ENCODE peak calls at places on chromosomes 13 and 19, in six cellular contexts. One of them, this sample, is unnamed.

GRCh38 chr13:101575591-101575990 is 123.1 kb downstream of the ITGBL1 start:
- ATAC-seq in pancreas: no peak
- ATAC-seq in HCT116: no peak
- ATAC-seq in activated CD8-positive, alpha-beta memory T cell treated with anti-CD3 and anti-CD28 coated beads, Interleukin-2, amount 10 ng/mL, durations not matched to agents 7 days and 5 days: no peak
- ATAC-seq in A549: no peak
- ATAC-seq in T-cell: no peak
- ATAC-seq in this sample: no peak

GRCh38 chr13:111005808-111006494 is 91.1 kb upstream of the ANKRD10 start:
- ATAC-seq in HCT116: peak
- ATAC-seq in pancreas: peak
- ATAC-seq in activated CD8-positive, alpha-beta memory T cell treated with anti-CD3 and anti-CD28 coated beads, Interleukin-2, amount 10 ng/mL, durations not matched to agents 7 days and 5 days: no peak
- ATAC-seq in T-cell: no peak
- ATAC-seq in A549: no peak
- ATAC-seq in this sample: peak

GRCh38 chr19:36528921-36529518 is 949 bp upstream of the ZNF260 start:
- ATAC-seq in T-cell: peak
- ATAC-seq in A549: peak
- ATAC-seq in activated CD8-positive, alpha-beta memory T cell treated with anti-CD3 and anti-CD28 coated beads, Interleukin-2, amount 10 ng/mL, durations not matched to agents 7 days and 5 days: no peak
- ATAC-seq in HCT116: no peak
- ATAC-seq in pancreas: peak
- ATAC-seq in this sample: no peak

GRCh38 chr13:108225440-108225839 is 7.2 kb downstream of the ABHD13 start:
- ATAC-seq in T-cell: peak
- ATAC-seq in HCT116: no peak
- ATAC-seq in activated CD8-positive, alpha-beta memory T cell treated with anti-CD3 and anti-CD28 coated beads, Interleukin-2, amount 10 ng/mL, durations not matched to agents 7 days and 5 days: peak
- ATAC-seq in A549: no peak
- ATAC-seq in pancreas: no peak
- ATAC-seq in this sample: no peak

GRCh38 chr13:98390086-98390697 is 186.7 kb downstream of the STK24 start:
- ATAC-seq in HCT116: no peak
- ATAC-seq in A549: no peak
- ATAC-seq in pancreas: no peak
- ATAC-seq in activated CD8-positive, alpha-beta memory T cell treated with anti-CD3 and anti-CD28 coated beads, Interleukin-2, amount 10 ng/mL, durations not matched to agents 7 days and 5 days: no peak
- ATAC-seq in T-cell: no peak
- ATAC-seq in this sample: peak

GRCh38 chr19:7395360-7395781 is 46.6 kb downstream of the ARHGEF18 start:
- ATAC-seq in activated CD8-positive, alpha-beta memory T cell treated with anti-CD3 and anti-CD28 coated beads, Interleukin-2, amount 10 ng/mL, durations not matched to agents 7 days and 5 days: peak
- ATAC-seq in T-cell: peak
- ATAC-seq in pancreas: peak
- ATAC-seq in A549: peak
- ATAC-seq in HCT116: peak
- ATAC-seq in this sample: peak

GRCh38 chr13:79290595-79291244 is 115.3 kb downstream of the RBM26 start:
- ATAC-seq in HCT116: no peak
- ATAC-seq in pancreas: no peak
- ATAC-seq in activated CD8-positive, alpha-beta memory T cell treated with anti-CD3 and anti-CD28 coated beads, Interleukin-2, amount 10 ng/mL, durations not matched to agents 7 days and 5 days: no peak
- ATAC-seq in T-cell: no peak
- ATAC-seq in A549: no peak
- ATAC-seq in this sample: no peak

GRCh38 chr13:101511161-101511560 is 58.7 kb downstream of the ITGBL1 start:
- ATAC-seq in HCT116: no peak
- ATAC-seq in A549: no peak
- ATAC-seq in activated CD8-positive, alpha-beta memory T cell treated with anti-CD3 and anti-CD28 coated beads, Interleukin-2, amount 10 ng/mL, durations not matched to agents 7 days and 5 days: no peak
- ATAC-seq in T-cell: no peak
- ATAC-seq in pancreas: no peak
- ATAC-seq in this sample: no peak

GRCh38 chr19:15684828-15685227 is 11.9 kb downstream of the CYP4F12 start:
- ATAC-seq in pancreas: no peak
- ATAC-seq in HCT116: no peak
- ATAC-seq in A549: no peak
- ATAC-seq in activated CD8-positive, alpha-beta memory T cell treated with anti-CD3 and anti-CD28 coated beads, Interleukin-2, amount 10 ng/mL, durations not matched to agents 7 days and 5 days: no peak
- ATAC-seq in T-cell: no peak
- ATAC-seq in this sample: no peak

GRCh38 chr19:5515737-5516136 is 52.0 kb downstream of the TINCR start:
- ATAC-seq in T-cell: no peak
- ATAC-seq in HCT116: no peak
- ATAC-seq in A549: no peak
- ATAC-seq in activated CD8-positive, alpha-beta memory T cell treated with anti-CD3 and anti-CD28 coated beads, Interleukin-2, amount 10 ng/mL, durations not matched to agents 7 days and 5 days: no peak
- ATAC-seq in pancreas: no peak
- ATAC-seq in this sample: no peak

GRCh38 chr13:41639955-41640780 is 182.8 kb downstream of the RGCC start:
- ATAC-seq in A549: no peak
- ATAC-seq in T-cell: no peak
- ATAC-seq in pancreas: no peak
- ATAC-seq in activated CD8-positive, alpha-beta memory T cell treated with anti-CD3 and anti-CD28 coated beads, Interleukin-2, amount 10 ng/mL, durations not matched to agents 7 days and 5 days: no peak
- ATAC-seq in HCT116: no peak
- ATAC-seq in this sample: no peak

GRCh38 chr19:12720851-12721655 is 2.7 kb downstream of the TNPO2 start:
- ATAC-seq in A549: no peak
- ATAC-seq in activated CD8-positive, alpha-beta memory T cell treated with anti-CD3 and anti-CD28 coated beads, Interleukin-2, amount 10 ng/mL, durations not matched to agents 7 days and 5 days: no peak
- ATAC-seq in HCT116: no peak
- ATAC-seq in pancreas: no peak
- ATAC-seq in T-cell: peak
- ATAC-seq in this sample: peak